ENCODE peak calls at places on chromosomes 16 and 17, in nine cellular contexts. One of them, this sample, is unnamed.

GRCh38 chr17:54956802-54957201 is 11.7 kb downstream of the COX11 start:
- DNase-seq in AG09319: no peak
- DNase-seq in A673: no peak
- DNase-seq in left lung: no peak
- DNase-seq in GM12865: no peak
- DNase-seq in tibial nerve: no peak
- DNase-seq in endodermal cell: no peak
- DNase-seq in dorsolateral prefrontal cortex: no peak
- DNase-seq in activated B cell treated with CpG ODN at 0.5 μM for 24 hours: no peak
- DNase-seq in this sample: no peak

GRCh38 chr17:31696184-31696602 is 162.9 kb downstream of the COPRS start:
- DNase-seq in AG09319: peak; percentile 95
- DNase-seq in A673: peak; percentile 32
- DNase-seq in left lung: no peak
- DNase-seq in GM12865: no peak
- DNase-seq in tibial nerve: peak; percentile 70
- DNase-seq in endodermal cell: peak; percentile 88
- DNase-seq in dorsolateral prefrontal cortex: peak; percentile 64
- DNase-seq in activated B cell treated with CpG ODN at 0.5 μM for 24 hours: no peak
- DNase-seq in this sample: peak; percentile 24

GRCh38 chr17:52170963-52171572 is 12.6 kb upstream of the CA10 start:
- DNase-seq in AG09319: no peak
- DNase-seq in A673: peak; percentile 37
- DNase-seq in left lung: no peak
- DNase-seq in GM12865: peak; percentile 9
- DNase-seq in tibial nerve: no peak
- DNase-seq in endodermal cell: peak; percentile 88
- DNase-seq in dorsolateral prefrontal cortex: no peak
- DNase-seq in activated B cell treated with CpG ODN at 0.5 μM for 24 hours: no peak
- DNase-seq in this sample: peak; percentile 19

GRCh38 chr16:54245788-54246453 is 40.7 kb downstream of the IRX3 start:
- DNase-seq in AG09319: no peak
- DNase-seq in A673: peak; percentile 55
- DNase-seq in left lung: no peak
- DNase-seq in GM12865: no peak
- DNase-seq in tibial nerve: no peak
- DNase-seq in endodermal cell: no peak
- DNase-seq in dorsolateral prefrontal cortex: no peak
- DNase-seq in activated B cell treated with CpG ODN at 0.5 μM for 24 hours: no peak
- DNase-seq in this sample: no peak

GRCh38 chr16:15961060-15961511 is 11.7 kb downstream of the ABCC1 start:
- DNase-seq in AG09319: no peak
- DNase-seq in A673: no peak
- DNase-seq in left lung: no peak
- DNase-seq in GM12865: peak; percentile 94
- DNase-seq in tibial nerve: no peak
- DNase-seq in endodermal cell: no peak
- DNase-seq in dorsolateral prefrontal cortex: no peak
- DNase-seq in activated B cell treated with CpG ODN at 0.5 μM for 24 hours: no peak
- DNase-seq in this sample: no peak

GRCh38 chr17:15278381-15278780 is 13.3 kb upstream of the PMP22 start:
- DNase-seq in AG09319: no peak
- DNase-seq in A673: no peak
- DNase-seq in left lung: no peak
- DNase-seq in GM12865: no peak
- DNase-seq in tibial nerve: no peak
- DNase-seq in endodermal cell: peak; percentile 58
- DNase-seq in dorsolateral prefrontal cortex: no peak
- DNase-seq in activated B cell treated with CpG ODN at 0.5 μM for 24 hours: no peak
- DNase-seq in this sample: no peak

GRCh38 chr16:59324462-59324861 is 590.3 kb upstream of the GOT2 start:
- DNase-seq in AG09319: no peak
- DNase-seq in A673: no peak
- DNase-seq in left lung: no peak
- DNase-seq in GM12865: no peak
- DNase-seq in tibial nerve: no peak
- DNase-seq in endodermal cell: no peak
- DNase-seq in dorsolateral prefrontal cortex: no peak
- DNase-seq in activated B cell treated with CpG ODN at 0.5 μM for 24 hours: no peak
- DNase-seq in this sample: no peak

GRCh38 chr16:72942021-72942420 is 105.9 kb downstream of the ZFHX3 start:
- DNase-seq in AG09319: no peak
- DNase-seq in A673: no peak
- DNase-seq in left lung: no peak
- DNase-seq in GM12865: no peak
- DNase-seq in tibial nerve: no peak
- DNase-seq in endodermal cell: no peak
- DNase-seq in dorsolateral prefrontal cortex: no peak
- DNase-seq in activated B cell treated with CpG ODN at 0.5 μM for 24 hours: no peak
- DNase-seq in this sample: no peak

GRCh38 chr17:79892457-79893236 is 53.4 kb upstream of the CBX4 start:
- DNase-seq in AG09319: no peak
- DNase-seq in A673: no peak
- DNase-seq in left lung: peak; percentile 70
- DNase-seq in GM12865: no peak
- DNase-seq in tibial nerve: no peak
- DNase-seq in endodermal cell: no peak
- DNase-seq in dorsolateral prefrontal cortex: peak; percentile 2
- DNase-seq in activated B cell treated with CpG ODN at 0.5 μM for 24 hours: no peak
- DNase-seq in this sample: no peak

GRCh38 chr16:53220585-53220984 is 165.8 kb downstream of the CHD9 start:
- DNase-seq in AG09319: no peak
- DNase-seq in A673: peak; percentile 54
- DNase-seq in left lung: no peak
- DNase-seq in GM12865: peak; percentile 9
- DNase-seq in tibial nerve: no peak
- DNase-seq in endodermal cell: peak; percentile 46
- DNase-seq in dorsolateral prefrontal cortex: no peak
- DNase-seq in activated B cell treated with CpG ODN at 0.5 μM for 24 hours: no peak
- DNase-seq in this sample: no peak

GRCh38 chr16:65538945-65539344 is 417.1 kb upstream of the CDH11 start:
- DNase-seq in AG09319: no peak
- DNase-seq in A673: no peak
- DNase-seq in left lung: no peak
- DNase-seq in GM12865: no peak
- DNase-seq in tibial nerve: no peak
- DNase-seq in endodermal cell: no peak
- DNase-seq in dorsolateral prefrontal cortex: no peak
- DNase-seq in activated B cell treated with CpG ODN at 0.5 μM for 24 hours: no peak
- DNase-seq in this sample: no peak

GRCh38 chr16:30185683-30186421 is 2.5 kb downstream of the CORO1A start:
- DNase-seq in AG09319: no peak
- DNase-seq in A673: no peak
- DNase-seq in left lung: peak; percentile 77
- DNase-seq in GM12865: peak; percentile 98
- DNase-seq in tibial nerve: no peak
- DNase-seq in endodermal cell: peak; percentile 43
- DNase-seq in dorsolateral prefrontal cortex: peak; percentile 66
- DNase-seq in activated B cell treated with CpG ODN at 0.5 μM for 24 hours: peak; percentile 60
- DNase-seq in this sample: no peak

GRCh38 chr17:74738051-74738996 is 1.3 kb downstream of the RAB37 start:
- DNase-seq in AG09319: no peak
- DNase-seq in A673: no peak
- DNase-seq in left lung: no peak
- DNase-seq in GM12865: peak; percentile 91
- DNase-seq in tibial nerve: no peak
- DNase-seq in endodermal cell: no peak
- DNase-seq in dorsolateral prefrontal cortex: no peak
- DNase-seq in activated B cell treated with CpG ODN at 0.5 μM for 24 hours: peak; percentile 44
- DNase-seq in this sample: no peak

GRCh38 chr17:82434216-82434565 is 15.8 kb upstream of the OGFOD3 start:
- DNase-seq in AG09319: no peak
- DNase-seq in A673: no peak
- DNase-seq in left lung: no peak
- DNase-seq in GM12865: peak; percentile 54
- DNase-seq in tibial nerve: no peak
- DNase-seq in endodermal cell: no peak
- DNase-seq in dorsolateral prefrontal cortex: no peak
- DNase-seq in activated B cell treated with CpG ODN at 0.5 μM for 24 hours: no peak
- DNase-seq in this sample: no peak

GRCh38 chr17:81429813-81430510 is 34.7 kb downstream of the BAHCC1 start:
- DNase-seq in AG09319: no peak
- DNase-seq in A673: peak; percentile 71
- DNase-seq in left lung: no peak
- DNase-seq in GM12865: no peak
- DNase-seq in tibial nerve: no peak
- DNase-seq in endodermal cell: peak; percentile 74
- DNase-seq in dorsolateral prefrontal cortex: peak; percentile 56
- DNase-seq in activated B cell treated with CpG ODN at 0.5 μM for 24 hours: no peak
- DNase-seq in this sample: no peak

DNA sequence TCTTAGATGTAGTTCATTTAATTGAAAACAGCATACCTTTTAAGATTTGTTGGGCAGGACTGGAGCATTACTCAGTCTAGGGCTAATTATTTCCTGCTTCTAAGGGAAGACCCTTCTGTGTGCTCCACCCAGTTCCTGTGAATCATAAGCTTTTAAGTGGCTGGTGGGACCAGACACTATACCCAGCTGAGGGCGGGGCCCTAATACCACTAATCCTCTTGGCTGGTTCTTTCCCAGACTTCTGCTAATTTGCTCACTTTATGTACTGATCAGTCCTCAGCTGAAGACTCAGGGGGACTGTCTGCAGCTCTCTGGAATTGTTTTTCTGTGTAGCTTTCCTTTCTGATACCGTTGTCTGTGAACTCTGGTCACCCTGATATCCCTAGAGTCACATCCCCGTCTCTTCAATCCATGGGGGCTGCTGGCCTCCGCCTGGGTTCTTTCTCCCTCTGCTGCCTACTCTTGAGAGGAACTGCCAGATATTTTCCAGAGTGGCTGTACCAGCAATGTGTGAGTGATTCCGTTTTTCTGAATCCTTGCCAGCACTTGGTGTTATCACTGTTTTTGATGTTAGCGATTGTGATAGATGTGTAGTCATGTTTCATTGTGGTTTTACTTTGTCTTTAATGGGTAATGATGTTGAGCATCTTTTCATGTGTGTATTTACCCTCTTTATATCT is 35.1 kb downstream of the MFSD11 start:
- DNase-seq in AG09319: peak; percentile 74
- DNase-seq in A673: peak; percentile 98
- DNase-seq in left lung: peak; percentile 42
- DNase-seq in GM12865: no peak
- DNase-seq in tibial nerve: no peak
- DNase-seq in endodermal cell: peak; percentile 54
- DNase-seq in dorsolateral prefrontal cortex: no peak
- DNase-seq in activated B cell treated with CpG ODN at 0.5 μM for 24 hours: no peak
- DNase-seq in this sample: no peak
- TF ChIP-seq CTCF in AG09319: no peak
- TF ChIP-seq CTCF in A673: no peak
- TF ChIP-seq CTCF in left lung: no peak
- TF ChIP-seq CTCF in GM12865: no peak
- TF ChIP-seq CTCF in tibial nerve: no peak
- TF ChIP-seq CTCF in endodermal cell: no peak
- TF ChIP-seq CTCF in dorsolateral prefrontal cortex: no peak
- TF ChIP-seq CTCF in activated B cell treated with CpG ODN at 0.5 μM for 24 hours: no peak
- TF ChIP-seq CTCF in this sample: no peak

DNA sequence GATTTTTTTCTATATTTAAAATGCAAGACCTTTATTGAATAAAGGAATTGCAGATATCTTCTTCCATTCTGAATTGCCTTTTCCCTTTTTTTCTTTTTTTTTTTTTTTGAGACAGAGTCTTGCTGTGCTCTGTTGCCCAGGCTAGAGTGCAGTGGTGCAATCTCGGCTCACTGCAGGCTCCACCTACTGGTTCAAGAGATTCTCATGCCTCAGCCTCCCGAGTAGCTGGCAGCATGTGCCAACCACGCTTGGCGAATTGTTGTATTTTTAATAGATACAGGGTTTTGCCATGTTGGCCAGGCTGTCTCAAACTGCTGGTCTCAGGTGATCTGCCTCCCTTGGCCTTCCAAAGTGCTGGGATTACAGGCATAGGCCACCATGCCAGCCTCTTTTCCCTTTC is 151.5 kb downstream of the CEP112 start:
- DNase-seq in AG09319: no peak
- DNase-seq in A673: peak; percentile 12
- DNase-seq in left lung: no peak
- DNase-seq in GM12865: no peak
- DNase-seq in tibial nerve: no peak
- DNase-seq in endodermal cell: peak; percentile 65
- DNase-seq in dorsolateral prefrontal cortex: no peak
- DNase-seq in activated B cell treated with CpG ODN at 0.5 μM for 24 hours: no peak
- DNase-seq in this sample: no peak
- TF ChIP-seq CTCF in AG09319: no peak
- TF ChIP-seq CTCF in A673: peak; percentile 37
- TF ChIP-seq CTCF in left lung: peak; percentile 13
- TF ChIP-seq CTCF in GM12865: no peak
- TF ChIP-seq CTCF in tibial nerve: no peak
- TF ChIP-seq CTCF in endodermal cell: peak; percentile 61
- TF ChIP-seq CTCF in dorsolateral prefrontal cortex: peak; percentile 23
- TF ChIP-seq CTCF in activated B cell treated with CpG ODN at 0.5 μM for 24 hours: no peak
- TF ChIP-seq CTCF in this sample: peak; percentile 10

DNA sequence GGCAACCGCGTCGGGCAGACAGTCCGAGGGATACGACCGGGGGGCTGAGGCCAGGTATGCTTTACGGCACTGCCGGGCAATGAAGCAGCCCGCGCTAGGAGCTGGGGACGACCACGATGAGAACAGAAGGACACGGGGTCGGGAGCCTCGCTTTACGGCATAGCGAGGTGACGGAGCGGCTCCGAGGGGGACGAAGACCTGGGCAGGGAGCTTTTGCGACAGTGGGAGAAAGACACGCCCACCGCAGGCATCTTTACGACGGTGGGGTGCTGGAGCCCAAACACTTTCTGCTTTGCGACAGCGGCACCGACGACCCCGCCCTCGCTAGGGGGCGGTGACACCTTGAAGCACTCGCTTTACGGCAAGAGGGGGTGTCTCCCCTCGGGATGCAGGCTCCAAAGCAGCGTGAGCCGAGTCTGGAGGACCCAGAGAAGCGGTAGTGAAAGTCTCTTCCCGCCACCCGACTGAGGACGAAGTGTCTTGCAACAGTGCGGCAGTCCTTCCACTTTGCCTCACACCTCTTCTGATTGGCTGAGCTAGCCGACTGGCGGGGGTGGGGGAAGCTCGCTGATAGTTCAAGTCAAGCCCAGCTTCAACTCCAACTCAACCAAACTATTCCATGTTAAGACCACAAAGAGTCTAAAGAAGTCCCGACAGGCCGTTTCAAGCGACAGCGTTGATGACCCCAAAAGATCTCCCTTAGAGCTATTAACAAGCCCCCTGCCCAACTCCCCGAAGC is 394 bp upstream of the NEURL4 start:
- DNase-seq in AG09319: peak; percentile 98
- DNase-seq in A673: peak; percentile 100
- DNase-seq in left lung: peak; percentile 98
- DNase-seq in GM12865: peak; percentile 100
- DNase-seq in tibial nerve: peak; percentile 96
- DNase-seq in endodermal cell: peak; percentile 100
- DNase-seq in dorsolateral prefrontal cortex: peak; percentile 98
- DNase-seq in activated B cell treated with CpG ODN at 0.5 μM for 24 hours: peak; percentile 92
- DNase-seq in this sample: peak; percentile 95
- TF ChIP-seq CTCF in AG09319: no peak
- TF ChIP-seq CTCF in A673: no peak
- TF ChIP-seq CTCF in left lung: no peak
- TF ChIP-seq CTCF in GM12865: no peak
- TF ChIP-seq CTCF in tibial nerve: peak; percentile 24
- TF ChIP-seq CTCF in endodermal cell: no peak
- TF ChIP-seq CTCF in dorsolateral prefrontal cortex: no peak
- TF ChIP-seq CTCF in activated B cell treated with CpG ODN at 0.5 μM for 24 hours: no peak
- TF ChIP-seq CTCF in this sample: peak; percentile 16

DNA sequence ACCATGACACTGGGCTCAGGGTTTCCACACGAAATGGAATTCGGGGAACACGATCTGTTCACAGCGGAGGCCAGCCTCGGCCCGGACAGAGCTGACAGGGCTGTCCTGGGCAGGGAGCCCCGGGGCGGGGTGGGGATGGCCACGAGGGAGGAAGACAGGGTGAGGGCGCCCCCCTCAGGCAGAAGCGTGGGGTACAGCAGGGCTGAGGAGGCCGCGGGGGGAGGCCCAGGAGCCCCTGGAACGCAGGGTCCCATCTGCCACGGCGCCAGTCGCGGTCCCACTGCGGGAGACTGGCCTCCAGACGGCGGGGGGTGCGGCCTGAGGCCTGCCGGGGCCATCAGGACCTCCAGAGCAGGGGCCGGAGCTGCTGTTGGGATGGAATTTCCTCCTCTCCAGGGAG is 75.9 kb downstream of the LMF1 start:
- DNase-seq in AG09319: no peak
- DNase-seq in A673: no peak
- DNase-seq in left lung: no peak
- DNase-seq in GM12865: no peak
- DNase-seq in tibial nerve: no peak
- DNase-seq in endodermal cell: peak; percentile 74
- DNase-seq in dorsolateral prefrontal cortex: no peak
- DNase-seq in activated B cell treated with CpG ODN at 0.5 μM for 24 hours: no peak
- DNase-seq in this sample: no peak
- TF ChIP-seq CTCF in AG09319: no peak
- TF ChIP-seq CTCF in A673: peak; percentile 47
- TF ChIP-seq CTCF in left lung: no peak
- TF ChIP-seq CTCF in GM12865: no peak
- TF ChIP-seq CTCF in tibial nerve: no peak
- TF ChIP-seq CTCF in endodermal cell: peak; percentile 54
- TF ChIP-seq CTCF in dorsolateral prefrontal cortex: no peak
- TF ChIP-seq CTCF in activated B cell treated with CpG ODN at 0.5 μM for 24 hours: no peak
- TF ChIP-seq CTCF in this sample: no peak

This sample was measured in progenitor cell of endocrine pancreas.